ENCODE peak calls at places on chromosomes 12 and 14, in four cellular contexts. One of them, this sample, is unnamed.
A peak's percentile ranks its signal among the peaks of the same experiment; 100 is the strongest.

GRCh38 chr12:18139989-18140596 is 50.1 kb upstream of the RERGL start:
- DNase-seq in K562: peak; percentile 4
- DNase-seq in WTC11: no peak
- DNase-seq in HepG2: peak; percentile 4
- DNase-seq in this sample: no peak

GRCh38 chr12:93336344-93336743 is 41.4 kb upstream of the NUDT4 start:
- DNase-seq in K562: no peak
- DNase-seq in HepG2: peak; percentile 86
- DNase-seq in WTC11: no peak
- DNase-seq in this sample: no peak

GRCh38 chr14:71762575-71762974 is 169.7 kb upstream of the RGS6 start:
- DNase-seq in K562: no peak
- DNase-seq in WTC11: no peak
- DNase-seq in HepG2: no peak
- DNase-seq in this sample: no peak

GRCh38 chr12:3998968-3999792 is 126.0 kb upstream of the PARP11 start:
- DNase-seq in K562: no peak
- DNase-seq in WTC11: no peak
- DNase-seq in HepG2: peak; percentile 88
- DNase-seq in this sample: no peak

GRCh38 chr14:82755923-82756322 is 1222.3 kb upstream of the SEL1L start:
- DNase-seq in WTC11: no peak
- DNase-seq in HepG2: no peak
- DNase-seq in K562: no peak
- DNase-seq in this sample: no peak

GRCh38 chr14:30143617-30144016 is 216.0 kb upstream of the PRKD1 start:
- DNase-seq in K562: no peak
- DNase-seq in WTC11: no peak
- DNase-seq in HepG2: no peak
- DNase-seq in this sample: no peak

GRCh38 chr12:47377414-47378221 is 297.9 kb upstream of the AMIGO2 start:
- DNase-seq in WTC11: no peak
- DNase-seq in HepG2: no peak
- DNase-seq in K562: peak; percentile 16
- DNase-seq in this sample: no peak

GRCh38 chr14:77044776-77045569 is 16.5 kb upstream of the IRF2BPL start:
- DNase-seq in WTC11: no peak
- DNase-seq in K562: no peak
- DNase-seq in HepG2: peak; percentile 74
- DNase-seq in this sample: no peak

GRCh38 chr12:53414756-53415417 is 8.8 kb upstream of the AMHR2 start:
- DNase-seq in K562: no peak
- DNase-seq in WTC11: no peak
- DNase-seq in HepG2: no peak
- DNase-seq in this sample: no peak

GRCh38 chr14:50000215-50001145 is 107.6 kb downstream of the ARF6 start:
- DNase-seq in WTC11: peak; percentile 25
- DNase-seq in HepG2: peak; percentile 36
- DNase-seq in K562: no peak
- DNase-seq in this sample: no peak

GRCh38 chr12:29725587-29726320 is 58.0 kb downstream of the TMTC1 start:
- DNase-seq in K562: no peak
- DNase-seq in HepG2: no peak
- DNase-seq in WTC11: no peak
- DNase-seq in this sample: peak; percentile 54

GRCh38 chr14:104897286-104898194 is 27.1 kb upstream of the PLD4 start:
- DNase-seq in WTC11: no peak
- DNase-seq in K562: no peak
- DNase-seq in HepG2: no peak
- DNase-seq in this sample: no peak

GRCh38 chr12:47281667-47282171 is 202.0 kb upstream of the AMIGO2 start:
- DNase-seq in HepG2: no peak
- DNase-seq in WTC11: no peak
- DNase-seq in K562: peak; percentile 40
- DNase-seq in this sample: no peak

GRCh38 chr12:94603434-94604068 is 46.8 kb downstream of the TMCC3 start:
- DNase-seq in K562: peak; percentile 51
- DNase-seq in HepG2: peak; percentile 5
- DNase-seq in WTC11: peak; percentile 71
- DNase-seq in this sample: no peak

GRCh38 chr12:122846622-122847515 is 11.6 kb downstream of the HIP1R start:
- DNase-seq in K562: no peak
- DNase-seq in WTC11: no peak
- DNase-seq in HepG2: no peak
- DNase-seq in this sample: no peak

GRCh38 chr14:37992489-37992888 is 215.2 kb upstream of the SSTR1 start:
- DNase-seq in WTC11: no peak
- DNase-seq in HepG2: no peak
- DNase-seq in K562: no peak
- DNase-seq in this sample: no peak

GRCh38 chr12:44307506-44308168 is 471.8 kb downstream of the TMEM117 start:
- DNase-seq in HepG2: no peak
- DNase-seq in K562: no peak
- DNase-seq in WTC11: no peak
- DNase-seq in this sample: no peak

GRCh38 chr14:101595887-101596721 is 34.8 kb downstream of the DIO3 start:
- DNase-seq in K562: no peak
- DNase-seq in HepG2: no peak
- DNase-seq in WTC11: no peak
- DNase-seq in this sample: no peak

GRCh38 chr12:74415633-74416032 is 122.0 kb upstream of the ATXN7L3B start:
- DNase-seq in K562: peak; percentile 15
- DNase-seq in HepG2: peak; percentile 48
- DNase-seq in WTC11: no peak
- DNase-seq in this sample: no peak

GRCh38 chr14:68099348-68100045 is 279.9 kb downstream of the RAD51B start:
- DNase-seq in HepG2: no peak
- DNase-seq in WTC11: no peak
- DNase-seq in K562: no peak
- DNase-seq in this sample: no peak

GRCh38 chr14:98501836-98502235 is 770.2 kb downstream of the BCL11B start:
- DNase-seq in K562: no peak
- DNase-seq in WTC11: no peak
- DNase-seq in HepG2: no peak
- DNase-seq in this sample: no peak

GRCh38 chr14:74483321-74483720 is 9.8 kb downstream of the NPC2 start:
- DNase-seq in WTC11: no peak
- DNase-seq in K562: no peak
- DNase-seq in HepG2: no peak
- DNase-seq in this sample: no peak

GRCh38 chr14:106605548-106606448 is 1079.4 kb downstream of the TMEM121 start:
- DNase-seq in WTC11: no peak
- DNase-seq in K562: peak; percentile 51
- DNase-seq in HepG2: peak; percentile 31
- DNase-seq in this sample: peak; percentile 21

GRCh38 chr12:80837342-80837978 is 100.3 kb downstream of the LIN7A start:
- DNase-seq in K562: no peak
- DNase-seq in HepG2: peak; percentile 61
- DNase-seq in WTC11: peak; percentile 48
- DNase-seq in this sample: no peak

GRCh38 chr12:80192087-80192486 is 92.8 kb downstream of the OTOGL start:
- DNase-seq in HepG2: no peak
- DNase-seq in WTC11: no peak
- DNase-seq in K562: no peak
- DNase-seq in this sample: no peak

GRCh38 chr12:57766464-57767311 is at the start of gene CYP27B1:
- DNase-seq in WTC11: peak; percentile 61
- DNase-seq in K562: peak; percentile 49
- DNase-seq in HepG2: no peak
- DNase-seq in this sample: no peak

GRCh38 chr14:60722836-60723217 is 1.3 kb downstream of the SIX4 start:
- DNase-seq in K562: peak; percentile 57
- DNase-seq in HepG2: no peak
- DNase-seq in WTC11: peak; percentile 60
- DNase-seq in this sample: no peak
- TF ChIP-seq ETV6 in K562: no peak
- TF ChIP-seq ETV6 in HepG2: no peak
- TF ChIP-seq ETV6 in WTC11: no peak
- TF ChIP-seq ETV6 in this sample: no peak

GRCh38 chr14:55139152-55139551 is 10.1 kb downstream of the LGALS3 start:
- DNase-seq in WTC11: no peak
- DNase-seq in K562: no peak
- DNase-seq in HepG2: no peak
- DNase-seq in this sample: no peak

GRCh38 chr14:55139696-55140509 is 10.9 kb downstream of the LGALS3 start:
- DNase-seq in K562: no peak
- DNase-seq in HepG2: no peak
- DNase-seq in WTC11: no peak
- DNase-seq in this sample: no peak

GRCh38 chr14:55136241-55136640 is 7.2 kb downstream of the LGALS3 start:
- DNase-seq in WTC11: no peak
- DNase-seq in K562: no peak
- DNase-seq in HepG2: no peak
- DNase-seq in this sample: no peak

GRCh38 chr14:55138091-55138490 is 9.0 kb downstream of the LGALS3 start:
- DNase-seq in WTC11: peak; percentile 57
- DNase-seq in K562: no peak
- DNase-seq in HepG2: no peak
- DNase-seq in this sample: no peak

DNA sequence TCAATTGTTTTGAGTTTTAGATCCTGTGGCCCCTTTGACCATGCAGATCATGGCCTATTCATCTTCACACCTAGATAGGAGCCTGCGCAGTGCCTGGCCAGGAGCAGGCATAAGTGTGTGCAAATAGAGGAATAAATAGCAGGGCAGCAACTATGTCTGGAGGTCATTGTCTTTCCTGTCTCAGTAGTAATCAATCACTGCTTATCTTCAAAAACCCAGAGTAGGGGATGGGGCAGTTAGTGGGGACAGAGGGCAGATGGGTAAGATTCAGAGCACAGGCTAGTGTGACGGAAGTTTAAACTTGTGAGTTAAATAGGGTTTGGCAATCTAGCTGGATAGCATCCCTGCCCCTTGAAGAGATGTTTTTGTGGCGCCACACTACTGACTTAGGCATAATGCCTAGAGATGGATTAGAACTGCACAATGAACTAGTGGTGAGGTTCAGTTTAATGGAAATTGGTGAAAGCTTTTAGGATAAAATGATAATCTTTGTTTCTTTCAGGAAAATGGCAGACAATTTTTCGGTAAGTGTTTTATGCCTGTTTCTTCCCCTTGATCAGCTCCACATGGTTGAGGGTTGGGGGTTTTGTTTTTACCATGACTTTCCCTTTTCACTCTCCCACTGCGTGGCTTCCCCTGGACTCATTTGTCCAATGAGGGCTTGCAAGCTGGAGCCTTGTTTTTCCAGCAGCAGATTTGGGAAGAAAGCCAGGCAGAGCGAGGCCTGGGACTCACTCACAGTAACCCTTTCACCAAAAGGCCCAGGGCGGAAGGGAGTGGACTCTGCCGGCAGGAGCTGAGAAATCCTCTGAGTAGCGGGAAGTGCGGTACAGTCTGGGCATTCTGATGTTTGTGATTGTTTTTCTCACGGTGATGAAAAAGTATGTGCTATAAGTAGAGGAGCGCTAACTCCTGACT is 8.1 kb downstream of the LGALS3 start:
- DNase-seq in K562: no peak
- DNase-seq in HepG2: no peak
- DNase-seq in WTC11: no peak
- DNase-seq in this sample: no peak
- TF ChIP-seq ETV6 in K562: no peak
- TF ChIP-seq ETV6 in HepG2: no peak
- TF ChIP-seq ETV6 in WTC11: no peak
- TF ChIP-seq ETV6 in this sample: no peak

GRCh38 chr12:121803861-121804416 is at the start of gene SETD1B:
- DNase-seq in HepG2: no peak
- DNase-seq in WTC11: no peak
- DNase-seq in K562: peak; percentile 38
- DNase-seq in this sample: no peak
- TF ChIP-seq ETV6 in HepG2: no peak
- TF ChIP-seq ETV6 in WTC11: no peak
- TF ChIP-seq ETV6 in K562: no peak
- TF ChIP-seq ETV6 in this sample: no peak

DNA sequence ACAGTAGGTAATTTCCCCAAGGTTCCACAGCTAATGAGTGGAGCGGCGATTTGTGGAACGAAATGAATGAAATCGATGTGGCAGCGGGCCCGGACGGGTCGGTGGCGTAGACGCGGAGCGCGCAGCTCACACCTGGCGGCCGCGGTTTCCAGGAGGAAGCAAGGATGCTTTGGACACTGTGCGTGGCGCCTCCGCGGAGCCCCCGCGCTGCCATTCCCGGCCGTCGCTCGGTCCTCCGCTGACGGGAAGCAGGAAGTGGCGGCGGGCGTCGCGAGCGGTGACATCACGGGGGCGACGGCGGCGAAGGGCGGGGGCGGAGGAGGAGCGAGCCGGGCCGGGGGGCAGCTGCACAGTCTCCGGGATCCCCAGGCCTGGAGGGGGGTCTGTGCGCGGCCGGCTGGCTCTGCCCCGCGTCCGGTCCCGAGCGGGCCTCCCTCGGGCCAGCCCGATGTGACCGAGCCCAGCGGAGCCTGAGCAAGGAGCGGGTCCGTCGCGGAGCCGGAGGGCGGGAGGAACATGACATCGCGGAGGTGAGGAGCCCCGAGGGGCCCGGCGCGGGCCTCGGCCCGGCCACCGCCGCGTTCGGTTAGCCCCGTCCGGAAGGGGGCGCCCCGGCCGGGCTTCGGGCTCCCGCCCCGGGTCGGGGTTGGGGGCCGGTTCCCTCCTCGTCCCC is at the start of gene PTPN11:
- DNase-seq in K562: peak; percentile 88
- DNase-seq in WTC11: peak; percentile 90
- DNase-seq in HepG2: peak; percentile 55
- DNase-seq in this sample: no peak
- TF ChIP-seq ETV6 in K562: peak; percentile 68
- TF ChIP-seq ETV6 in WTC11: peak; percentile 92
- TF ChIP-seq ETV6 in HepG2: peak; percentile 47
- TF ChIP-seq ETV6 in this sample: no peak

DNA sequence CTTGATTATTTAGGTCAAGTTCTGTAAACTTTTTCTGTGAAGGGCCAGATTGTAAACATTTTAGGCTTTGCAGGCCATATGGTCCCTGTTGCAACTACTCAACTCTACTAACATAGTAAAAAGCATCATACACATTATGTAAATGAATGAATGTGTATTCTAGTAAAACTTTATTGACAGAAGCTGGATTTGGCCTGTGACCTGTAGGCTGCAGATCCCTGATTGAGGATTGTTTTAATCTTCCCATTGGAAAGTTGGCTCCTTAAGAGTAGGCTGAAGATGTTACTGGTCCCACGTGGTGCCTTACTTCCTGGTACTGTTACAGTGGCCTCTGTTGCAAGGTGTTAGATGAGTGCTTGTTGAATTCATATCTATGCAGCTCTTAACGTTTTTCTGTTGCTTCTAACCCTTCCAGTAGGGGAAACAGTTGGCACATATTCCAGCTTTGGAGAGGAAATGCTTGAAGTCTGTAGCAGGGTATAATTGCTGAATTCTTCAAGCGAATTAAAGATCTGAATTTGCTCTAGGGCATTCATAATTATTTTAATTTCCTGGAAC is 133.6 kb upstream of the DNM1L start:
- DNase-seq in WTC11: no peak
- DNase-seq in K562: no peak
- DNase-seq in HepG2: no peak
- DNase-seq in this sample: no peak
- TF ChIP-seq ETV6 in WTC11: no peak
- TF ChIP-seq ETV6 in K562: no peak
- TF ChIP-seq ETV6 in HepG2: no peak
- TF ChIP-seq ETV6 in this sample: no peak